ENCODE peak calls at places on chromosomes 6 and 20, in four cellular contexts. V is mesenchymal stem cell, G is fibroblast of lung, C is neural progenitor cell. P is an unnamed sample.

GRCh38 chr6:64817525-64817924 is 889.5 kb downstream of the EYS start:
- DNase-seq in V (no peak), G (no peak), C (no peak), P (no peak)

GRCh38 chr6:18280084-18280483 is 15.8 kb upstream of the DEK start:
- DNase-seq in V (no peak), G (peak), C (peak), P (no peak)

GRCh38 chr6:33974030-33974429 is 170.2 kb upstream of the MLN start:
- DNase-seq in V (no peak), G (no peak), C (no peak), P (no peak)

GRCh38 chr6:151209071-151209831 is 30.5 kb upstream of the AKAP12 start:
- DNase-seq in V (peak), G (peak), C (no peak), P (peak)

GRCh38 chr20:37880726-37881591 is 22.0 kb upstream of the VSTM2L start:
- DNase-seq in V (no peak), G (no peak), C (no peak), P (peak)

GRCh38 chr6:39050453-39051112 is 2.0 kb downstream of the GLP1R start:
- DNase-seq in V (no peak), G (no peak), C (no peak), P (no peak)

GRCh38 chr6:33211666-33212422 is 3.5 kb downstream of the RING1 start:
- DNase-seq in V (no peak), G (no peak), C (peak), P (peak)

GRCh38 chr20:41587956-41588355 is 30.2 kb downstream of the CHD6 start:
- DNase-seq in V (no peak), G (peak), C (no peak), P (peak)

GRCh38 chr20:24646331-24646730 is 176.9 kb downstream of the SYNDIG1 start:
- DNase-seq in V (no peak), G (no peak), C (no peak), P (no peak)

GRCh38 chr6:15244605-15245360 is 1.1 kb upstream of the JARID2 start:
- DNase-seq in V (peak), G (peak), C (peak), P (peak)

GRCh38 chr20:54397292-54398155 is 77.9 kb upstream of the DOK5 start:
- DNase-seq in V (no peak), G (peak), C (peak), P (no peak)

GRCh38 chr6:31972709-31973350 is 892 bp upstream of the DXO start:
- DNase-seq in V (peak), G (peak), C (no peak), P (peak)

GRCh38 chr6:69555239-69555638 is 241.6 kb downstream of the LMBRD1 start:
- DNase-seq in V (peak), G (no peak), C (no peak), P (no peak)

GRCh38 chr6:151096255-151096612 is 143.5 kb upstream of the AKAP12 start:
- DNase-seq in V (no peak), G (no peak), C (no peak), P (no peak)

GRCh38 chr6:3894535-3895302 is 45.5 kb downstream of the FAM50B start:
- DNase-seq in V (no peak), G (no peak), C (no peak), P (no peak)

DNA sequence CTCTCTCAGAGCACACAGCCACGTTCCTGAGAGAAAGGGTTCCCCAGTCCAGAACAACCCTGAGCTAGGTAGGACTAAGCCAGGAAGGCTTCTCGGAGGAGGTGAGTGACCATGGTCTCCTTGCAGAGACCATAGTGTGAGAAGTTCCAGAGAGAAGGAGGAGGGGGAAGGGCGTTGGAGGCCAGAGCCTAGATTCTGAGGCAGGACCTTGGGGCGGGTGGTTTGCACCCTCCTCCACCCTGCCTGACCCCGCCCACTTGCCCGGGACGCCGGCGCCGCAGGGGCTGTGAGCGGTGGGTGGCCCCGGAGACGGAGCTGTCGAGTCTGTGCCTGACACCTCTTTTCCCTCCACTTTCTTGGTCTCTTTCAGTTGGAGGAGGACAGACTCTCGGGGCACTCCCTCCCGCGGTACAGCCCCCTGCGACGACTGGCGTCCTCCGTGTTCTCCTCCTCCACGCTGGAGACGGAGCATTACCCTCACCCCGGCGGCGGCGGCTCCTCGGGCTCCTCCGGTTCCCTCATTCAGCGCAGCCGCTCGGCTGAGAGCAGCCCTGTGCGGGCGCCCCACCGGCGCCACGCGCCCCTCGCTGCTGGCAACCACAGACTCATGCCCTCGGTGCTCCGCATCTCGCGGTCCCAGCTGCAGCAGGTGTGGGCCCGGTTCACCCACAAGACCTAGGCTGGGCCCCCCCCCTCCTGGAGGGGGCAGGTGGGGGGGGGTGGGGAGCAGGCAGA is 26.2 kb downstream of the TTBK1 start:
- DNase-seq in V (peak), G (no peak), C (peak), P (peak)
- H2AFZ ChIP-seq in V (no peak), G (no peak), C (peak), P (peak)

GRCh38 chr6:84094050-84094435 is 60.5 kb downstream of the MRAP2 start:
- DNase-seq in V (no peak), G (peak), C (no peak), P (peak)

GRCh38 chr6:84095156-84095555 is 61.6 kb downstream of the MRAP2 start:
- DNase-seq in V (no peak), G (no peak), C (no peak), P (no peak)

GRCh38 chr6:84089081-84089480 is 55.5 kb downstream of the MRAP2 start:
- DNase-seq in V (no peak), G (no peak), C (no peak), P (no peak)

GRCh38 chr6:84089552-84089951 is 56.0 kb downstream of the MRAP2 start:
- DNase-seq in V (no peak), G (no peak), C (no peak), P (no peak)

GRCh38 chr6:84093405-84094049 is 60.0 kb downstream of the MRAP2 start:
- DNase-seq in V (no peak), G (no peak), C (no peak), P (no peak)
- H3K4me2 ChIP-seq in V (no peak), G (no peak), C (no peak), P (no peak)

DNA sequence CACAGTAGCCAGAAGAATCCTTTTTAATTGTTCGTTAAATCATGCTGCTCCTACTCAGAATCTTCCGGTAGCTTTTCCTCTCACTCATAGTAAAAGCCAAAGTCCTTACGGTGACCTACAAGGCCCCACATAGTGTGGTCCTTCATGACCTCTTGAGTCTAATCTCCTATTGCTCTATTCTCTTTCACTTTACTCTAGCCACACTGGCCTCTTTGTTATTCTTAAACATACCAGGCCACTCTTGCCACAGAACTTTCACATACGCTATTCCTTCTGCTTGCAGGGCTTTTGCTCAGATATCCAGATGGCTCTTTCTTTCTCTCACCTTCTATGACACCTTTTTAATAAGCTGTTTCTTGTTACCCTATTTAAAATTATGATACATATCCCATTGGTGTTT is 25.7 kb downstream of the ZNF391 start:
- DNase-seq in V (no peak), G (no peak), C (no peak), P (no peak)
- H2AFZ ChIP-seq in V (no peak), G (no peak), C (no peak), P (no peak)

DNA sequence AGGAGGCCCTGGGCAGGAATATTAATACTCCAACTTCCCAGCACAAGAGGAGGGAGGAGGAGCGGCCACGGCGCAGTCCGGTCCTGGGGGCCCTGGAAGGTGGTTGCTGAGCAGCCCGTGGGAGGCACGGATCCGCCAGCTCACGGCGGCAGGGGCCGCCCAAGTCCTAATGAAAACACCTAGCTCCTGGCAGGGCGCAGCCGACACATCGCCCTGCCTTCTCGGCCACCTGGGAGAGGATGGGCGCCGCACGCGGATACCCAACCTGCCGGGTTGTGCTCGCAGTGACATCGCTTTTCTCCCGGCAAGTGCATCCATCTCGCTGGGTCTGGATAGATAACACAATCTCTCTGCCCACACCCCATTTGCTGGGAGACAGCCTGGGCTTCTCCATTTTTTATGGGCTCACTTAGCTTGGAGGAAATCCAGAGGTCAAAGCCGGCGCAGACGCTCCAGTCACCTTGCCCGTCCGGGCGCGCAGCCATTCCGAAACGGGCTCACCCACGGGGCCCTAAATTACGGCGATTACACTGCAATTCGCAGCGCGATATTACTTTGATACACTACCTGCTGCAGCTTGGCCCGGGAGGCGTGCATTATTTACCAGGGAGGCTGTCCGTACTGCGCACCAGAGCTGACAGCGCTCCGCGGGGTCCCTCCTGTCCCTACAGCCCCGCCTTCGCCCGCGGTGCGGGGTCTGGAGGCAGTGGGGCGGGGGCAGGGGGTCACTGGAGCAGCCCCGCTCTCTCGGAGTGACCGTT is 36.2 kb upstream of the CCDC167 start:
- DNase-seq in V (no peak), G (no peak), C (peak), P (peak)
- H3K4me2 ChIP-seq in V (peak), G (no peak), C (peak), P (peak)

DNA sequence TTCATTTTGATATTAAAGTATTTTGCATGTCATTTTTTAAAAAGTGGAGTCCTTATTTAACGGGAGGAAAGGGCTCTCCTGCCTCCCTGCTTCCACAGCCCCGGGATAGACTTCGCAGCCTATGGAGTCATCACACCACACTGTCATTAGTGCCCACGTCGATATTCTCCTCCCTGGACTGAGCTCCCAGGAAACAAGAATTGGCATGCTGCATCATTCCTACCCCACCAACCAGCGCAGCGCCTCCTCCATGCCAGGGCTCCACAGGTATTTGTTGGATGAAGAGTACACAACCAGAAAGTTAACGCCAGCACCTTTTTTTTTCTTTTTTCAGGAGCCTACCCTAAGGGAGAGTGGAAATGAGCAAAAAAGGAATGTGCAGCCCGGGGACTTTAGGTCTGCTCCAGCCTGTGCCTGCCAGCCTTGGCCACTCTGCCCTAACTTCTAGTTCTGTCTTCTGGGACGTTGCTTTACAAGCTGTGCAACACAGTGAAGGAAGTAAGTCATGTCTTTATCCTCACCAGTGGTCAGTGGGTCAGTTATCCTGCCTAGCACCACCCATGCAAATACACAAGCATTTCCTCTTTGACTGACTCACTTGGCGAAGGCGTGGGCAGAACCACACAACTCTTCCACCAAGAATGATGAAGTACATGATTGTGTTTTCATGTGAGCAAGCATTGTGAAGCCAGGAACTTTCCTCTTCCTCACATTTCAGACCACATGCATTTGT is 180.7 kb upstream of the UST start:
- DNase-seq in V (peak), G (peak), C (no peak), P (peak)
- H2AFZ ChIP-seq in V (peak), G (peak), C (no peak), P (peak)

DNA sequence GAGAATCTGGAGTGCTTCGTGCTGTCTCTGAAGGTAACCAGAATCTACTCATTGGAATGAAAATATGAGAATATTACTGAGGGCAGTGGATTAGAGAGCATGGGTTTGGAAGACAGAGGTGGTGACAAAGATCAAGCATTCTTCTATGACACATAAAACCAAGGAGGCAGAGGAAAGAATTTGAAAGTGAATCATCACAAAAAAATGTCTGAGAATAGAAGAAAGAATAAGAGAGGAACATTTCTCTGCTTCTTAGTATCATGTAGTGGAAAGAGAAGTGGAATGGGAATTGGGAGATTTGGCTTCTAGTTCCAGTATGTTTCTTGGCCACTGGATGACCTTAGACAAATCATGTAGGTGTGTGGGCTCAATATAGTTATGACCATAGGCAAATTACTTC is 474.0 kb downstream of the TFAP2B start:
- DNase-seq in V (no peak), G (peak), C (no peak), P (no peak)
- H3K4me2 ChIP-seq in V (no peak), G (no peak), C (no peak), P (no peak)

GRCh38 chr6:62045502-62045901 is 240.5 kb downstream of the KHDRBS2 start:
- DNase-seq in V (no peak), G (no peak), C (no peak), P (no peak)

GRCh38 chr6:62042444-62042843 is 243.6 kb downstream of the KHDRBS2 start:
- DNase-seq in V (no peak), G (no peak), C (no peak), P (no peak)

GRCh38 chr6:62039602-62040001 is 246.4 kb downstream of the KHDRBS2 start:
- DNase-seq in V (peak), G (no peak), C (no peak), P (no peak)

GRCh38 chr6:62043079-62043478 is 242.9 kb downstream of the KHDRBS2 start:
- DNase-seq in V (no peak), G (no peak), C (no peak), P (no peak)
- H2AFZ ChIP-seq in V (no peak), G (no peak), C (no peak), P (no peak)

DNA sequence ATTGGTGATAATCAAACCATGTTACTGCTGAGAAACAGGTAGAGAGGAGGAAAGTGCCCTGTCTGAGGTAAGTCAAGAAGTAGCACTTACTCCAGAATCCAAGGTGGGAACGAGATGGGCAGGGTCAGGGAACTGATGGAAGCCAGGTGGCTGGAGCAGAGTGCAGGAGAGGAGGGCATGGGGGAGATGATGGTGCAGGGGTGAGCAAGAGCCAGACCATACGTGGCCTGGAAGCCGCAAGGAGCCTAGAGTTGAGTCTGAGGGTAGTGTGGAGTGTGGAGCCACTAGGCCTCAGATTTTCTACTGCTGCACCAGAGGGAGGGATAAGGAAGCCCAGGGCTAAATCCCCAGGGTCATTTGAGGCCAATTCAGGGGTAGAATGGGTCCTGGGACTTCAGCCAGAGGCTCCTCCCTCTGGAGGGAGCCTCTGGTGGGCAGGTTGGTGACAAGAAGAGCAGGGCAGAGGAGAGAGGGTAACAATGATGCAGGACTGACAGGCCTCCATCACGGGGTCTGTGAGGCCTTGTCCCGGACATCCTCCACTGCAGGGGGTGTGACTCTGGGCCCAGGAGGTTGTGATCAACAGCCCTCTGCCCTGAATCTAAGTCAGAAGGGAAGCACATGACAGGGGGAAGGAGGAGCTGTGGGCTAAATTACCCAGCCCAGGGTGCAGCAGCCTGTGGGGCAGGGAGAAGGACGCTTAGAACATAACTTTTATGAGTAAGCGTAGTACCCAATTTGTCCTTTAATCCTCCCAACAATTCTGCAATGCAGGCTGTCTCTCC is 28.7 kb downstream of the COX4I2 start:
- DNase-seq in V (no peak), G (no peak), C (peak), P (no peak)
- H3K4me2 ChIP-seq in V (no peak), G (no peak), C (no peak), P (no peak)